ENCODE peak calls at places on chromosome 22, in six cellular contexts. G, D, F, W, U and K are unnamed samples.

GRCh38 chr22:44191036-44191454 is 10.3 kb downstream of the PARVG start:
- DNase-seq in G (no peak), U (no peak), W (no peak), F (no peak), D (no peak), K (no peak)

GRCh38 chr22:22709719-22710445 is 65.5 kb downstream of the GGTLC2 start:
- DNase-seq in W (no peak), F (no peak), U (no peak), G (no peak), D (no peak), K (no peak)

GRCh38 chr22:43297246-43298061 is 45.7 kb downstream of the SCUBE1 start:
- DNase-seq in W (no peak), G (no peak), D (no peak), F (no peak), U (no peak), K (no peak)

GRCh38 chr22:23709107-23709506 is 18.3 kb downstream of the RGL4 start:
- DNase-seq in G (no peak), D (no peak), W (no peak), F (no peak), U (no peak), K (no peak)

GRCh38 chr22:49968313-49968830 is 7.8 kb downstream of the PIM3 start:
- DNase-seq in F (peak), W (no peak), G (no peak), D (no peak), U (no peak), K (no peak)

GRCh38 chr22:44133901-44134511 is 46.7 kb upstream of the PARVG start:
- DNase-seq in D (no peak), U (no peak), W (no peak), G (peak), F (no peak), K (no peak)

GRCh38 chr22:41935015-41935908 is 8.7 kb upstream of the TNFRSF13C start:
- DNase-seq in D (no peak), G (peak), W (no peak), F (no peak), U (peak), K (no peak)

GRCh38 chr22:44261861-44262595 is 50.7 kb downstream of the SHISAL1 start:
- DNase-seq in G (no peak), F (peak), W (no peak), U (no peak), D (peak), K (peak)

GRCh38 chr22:50739894-50740293 is 1.9 kb downstream of the ACR start:
- DNase-seq in W (no peak), F (no peak), D (peak), U (no peak), G (no peak), K (no peak)

GRCh38 chr22:35266277-35266676 is 9.0 kb downstream of the HMGXB4 start:
- DNase-seq in W (no peak), G (no peak), F (no peak), U (no peak), D (no peak), K (no peak)

GRCh38 chr22:33210129-33210784 is 152.1 kb upstream of the SYN3 start:
- DNase-seq in U (peak), G (no peak), F (no peak), W (no peak), D (peak), K (no peak)

GRCh38 chr22:22343603-22344276 is 99.2 kb downstream of the VPREB1 start:
- DNase-seq in U (no peak), W (no peak), G (no peak), D (no peak), F (no peak), K (no peak)

GRCh38 chr22:47198801-47199251 is 436.4 kb downstream of the TBC1D22A start:
- DNase-seq in W (peak), G (no peak), U (no peak), F (peak), D (no peak), K (no peak)

GRCh38 chr22:38309614-38310517 is 7.4 kb downstream of the CSNK1E start:
- DNase-seq in F (no peak), G (no peak), D (no peak), W (no peak), U (no peak), K (no peak)

GRCh38 chr22:47367993-47368945 is 605.8 kb downstream of the TBC1D22A start:
- DNase-seq in G (no peak), U (no peak), D (no peak), W (no peak), F (no peak), K (no peak)

GRCh38 chr22:42892571-42893316 is 35.7 kb upstream of the ARFGAP3 start:
- DNase-seq in W (no peak), G (no peak), D (peak), F (no peak), U (no peak), K (no peak)

GRCh38 chr22:44455151-44455962 is 42.7 kb downstream of the RTL6 start:
- DNase-seq in U (no peak), W (no peak), F (no peak), G (no peak), D (no peak), K (no peak)

GRCh38 chr22:49212466-49212865 is 615.2 kb downstream of the BRD1 start:
- DNase-seq in U (no peak), W (no peak), G (no peak), F (no peak), D (no peak), K (no peak)

GRCh38 chr22:40348025-40348658 is 1.8 kb downstream of the ADSL start:
- DNase-seq in D (peak), F (no peak), W (peak), U (no peak), G (peak), K (no peak)